ENCODE peak calls at places on chromosomes 11 and 22, in seven cellular contexts. One of them, this sample, is unnamed.
A peak's percentile ranks its signal among the peaks of the same experiment; 100 is the strongest.

GRCh38 chr11:78319453-78319955 is 98.1 kb downstream of the GAB2 start:
- DNase-seq in activated CD4-positive, alpha-beta T cell treated with anti-CD3 and anti-CD28 coated beads, Interleukin-2, amount 10 ng/mL, durations not matched to agents 7 days and 5 days: no peak
- DNase-seq in coronary artery: no peak
- DNase-seq in RKO: no peak
- DNase-seq in activated CD4-positive, CD25-positive, alpha-beta regulatory T cell: no peak
- DNase-seq in skeletal muscle cell: no peak
- DNase-seq in mesenchymal stem cell: peak; percentile 43
- DNase-seq in this sample: peak; percentile 42

GRCh38 chr11:71563401-71563800 is 2.0 kb upstream of the KRTAP5-10 start:
- DNase-seq in activated CD4-positive, alpha-beta T cell treated with anti-CD3 and anti-CD28 coated beads, Interleukin-2, amount 10 ng/mL, durations not matched to agents 7 days and 5 days: no peak
- DNase-seq in coronary artery: no peak
- DNase-seq in RKO: peak; percentile 71
- DNase-seq in activated CD4-positive, CD25-positive, alpha-beta regulatory T cell: no peak
- DNase-seq in skeletal muscle cell: peak; percentile 14
- DNase-seq in mesenchymal stem cell: peak; percentile 48
- DNase-seq in this sample: peak; percentile 70

GRCh38 chr11:75598900-75599299 is 36.8 kb downstream of the SERPINH1 start:
- DNase-seq in activated CD4-positive, alpha-beta T cell treated with anti-CD3 and anti-CD28 coated beads, Interleukin-2, amount 10 ng/mL, durations not matched to agents 7 days and 5 days: no peak
- DNase-seq in coronary artery: no peak
- DNase-seq in RKO: no peak
- DNase-seq in activated CD4-positive, CD25-positive, alpha-beta regulatory T cell: no peak
- DNase-seq in skeletal muscle cell: no peak
- DNase-seq in mesenchymal stem cell: no peak
- DNase-seq in this sample: no peak

GRCh38 chr11:62399868-62400245 is 19.0 kb upstream of the SCGB1A1 start:
- DNase-seq in activated CD4-positive, alpha-beta T cell treated with anti-CD3 and anti-CD28 coated beads, Interleukin-2, amount 10 ng/mL, durations not matched to agents 7 days and 5 days: no peak
- DNase-seq in coronary artery: no peak
- DNase-seq in RKO: no peak
- DNase-seq in activated CD4-positive, CD25-positive, alpha-beta regulatory T cell: no peak
- DNase-seq in skeletal muscle cell: no peak
- DNase-seq in mesenchymal stem cell: no peak
- DNase-seq in this sample: no peak

GRCh38 chr11:61797263-61797944 is 4.7 kb downstream of the FEN1 start:
- DNase-seq in activated CD4-positive, alpha-beta T cell treated with anti-CD3 and anti-CD28 coated beads, Interleukin-2, amount 10 ng/mL, durations not matched to agents 7 days and 5 days: peak; percentile 86
- DNase-seq in coronary artery: no peak
- DNase-seq in RKO: peak; percentile 82
- DNase-seq in activated CD4-positive, CD25-positive, alpha-beta regulatory T cell: peak; percentile 47
- DNase-seq in skeletal muscle cell: peak; percentile 49
- DNase-seq in mesenchymal stem cell: peak; percentile 90
- DNase-seq in this sample: peak; percentile 80

GRCh38 chr11:130510407-130511006 is 62.1 kb downstream of the ADAMTS15 start:
- DNase-seq in activated CD4-positive, alpha-beta T cell treated with anti-CD3 and anti-CD28 coated beads, Interleukin-2, amount 10 ng/mL, durations not matched to agents 7 days and 5 days: no peak
- DNase-seq in coronary artery: no peak
- DNase-seq in RKO: no peak
- DNase-seq in activated CD4-positive, CD25-positive, alpha-beta regulatory T cell: no peak
- DNase-seq in skeletal muscle cell: no peak
- DNase-seq in mesenchymal stem cell: peak; percentile 37
- DNase-seq in this sample: no peak

GRCh38 chr11:65429724-65430405 is 7.3 kb downstream of the NEAT1 start:
- DNase-seq in activated CD4-positive, alpha-beta T cell treated with anti-CD3 and anti-CD28 coated beads, Interleukin-2, amount 10 ng/mL, durations not matched to agents 7 days and 5 days: peak; percentile 60
- DNase-seq in coronary artery: peak; percentile 87
- DNase-seq in RKO: no peak
- DNase-seq in activated CD4-positive, CD25-positive, alpha-beta regulatory T cell: no peak
- DNase-seq in skeletal muscle cell: no peak
- DNase-seq in mesenchymal stem cell: peak; percentile 90
- DNase-seq in this sample: peak; percentile 84

GRCh38 chr11:134626032-134626431 is 214.0 kb upstream of the B3GAT1 start:
- DNase-seq in activated CD4-positive, alpha-beta T cell treated with anti-CD3 and anti-CD28 coated beads, Interleukin-2, amount 10 ng/mL, durations not matched to agents 7 days and 5 days: no peak
- DNase-seq in coronary artery: no peak
- DNase-seq in RKO: no peak
- DNase-seq in activated CD4-positive, CD25-positive, alpha-beta regulatory T cell: no peak
- DNase-seq in skeletal muscle cell: no peak
- DNase-seq in mesenchymal stem cell: no peak
- DNase-seq in this sample: no peak

GRCh38 chr22:44311855-44312170 is 938 bp downstream of the SHISAL1 start:
- DNase-seq in activated CD4-positive, alpha-beta T cell treated with anti-CD3 and anti-CD28 coated beads, Interleukin-2, amount 10 ng/mL, durations not matched to agents 7 days and 5 days: no peak
- DNase-seq in coronary artery: no peak
- DNase-seq in RKO: no peak
- DNase-seq in activated CD4-positive, CD25-positive, alpha-beta regulatory T cell: no peak
- DNase-seq in skeletal muscle cell: no peak
- DNase-seq in mesenchymal stem cell: peak; percentile 90
- DNase-seq in this sample: peak; percentile 92

GRCh38 chr11:69008774-69009440 is 4.1 kb downstream of the MRGPRF start:
- DNase-seq in activated CD4-positive, alpha-beta T cell treated with anti-CD3 and anti-CD28 coated beads, Interleukin-2, amount 10 ng/mL, durations not matched to agents 7 days and 5 days: no peak
- DNase-seq in coronary artery: peak; percentile 97
- DNase-seq in RKO: peak; percentile 53
- DNase-seq in activated CD4-positive, CD25-positive, alpha-beta regulatory T cell: no peak
- DNase-seq in skeletal muscle cell: peak; percentile 84
- DNase-seq in mesenchymal stem cell: peak; percentile 98
- DNase-seq in this sample: peak; percentile 97

GRCh38 chr11:75342231-75342918 is 9.1 kb downstream of the ARRB1 start:
- DNase-seq in activated CD4-positive, alpha-beta T cell treated with anti-CD3 and anti-CD28 coated beads, Interleukin-2, amount 10 ng/mL, durations not matched to agents 7 days and 5 days: no peak
- DNase-seq in coronary artery: peak; percentile 62
- DNase-seq in RKO: no peak
- DNase-seq in activated CD4-positive, CD25-positive, alpha-beta regulatory T cell: no peak
- DNase-seq in skeletal muscle cell: no peak
- DNase-seq in mesenchymal stem cell: no peak
- DNase-seq in this sample: no peak

GRCh38 chr11:3164540-3165151 is 464 bp downstream of the OSBPL5 start:
- DNase-seq in activated CD4-positive, alpha-beta T cell treated with anti-CD3 and anti-CD28 coated beads, Interleukin-2, amount 10 ng/mL, durations not matched to agents 7 days and 5 days: no peak
- DNase-seq in coronary artery: no peak
- DNase-seq in RKO: no peak
- DNase-seq in activated CD4-positive, CD25-positive, alpha-beta regulatory T cell: no peak
- DNase-seq in skeletal muscle cell: no peak
- DNase-seq in mesenchymal stem cell: no peak
- DNase-seq in this sample: no peak

GRCh38 chr11:67027943-67028542 is 5.1 kb downstream of the SYT12 start:
- DNase-seq in activated CD4-positive, alpha-beta T cell treated with anti-CD3 and anti-CD28 coated beads, Interleukin-2, amount 10 ng/mL, durations not matched to agents 7 days and 5 days: no peak
- DNase-seq in coronary artery: no peak
- DNase-seq in RKO: no peak
- DNase-seq in activated CD4-positive, CD25-positive, alpha-beta regulatory T cell: no peak
- DNase-seq in skeletal muscle cell: no peak
- DNase-seq in mesenchymal stem cell: no peak
- DNase-seq in this sample: no peak

GRCh38 chr11:64036081-64037026 is 623 bp downstream of the FLRT1 start:
- DNase-seq in activated CD4-positive, alpha-beta T cell treated with anti-CD3 and anti-CD28 coated beads, Interleukin-2, amount 10 ng/mL, durations not matched to agents 7 days and 5 days: no peak
- DNase-seq in coronary artery: no peak
- DNase-seq in RKO: no peak
- DNase-seq in activated CD4-positive, CD25-positive, alpha-beta regulatory T cell: no peak
- DNase-seq in skeletal muscle cell: no peak
- DNase-seq in mesenchymal stem cell: peak; percentile 54
- DNase-seq in this sample: no peak

GRCh38 chr11:43944761-43945311 is 2.4 kb downstream of the C11orf96 start:
- DNase-seq in activated CD4-positive, alpha-beta T cell treated with anti-CD3 and anti-CD28 coated beads, Interleukin-2, amount 10 ng/mL, durations not matched to agents 7 days and 5 days: peak; percentile 77
- DNase-seq in coronary artery: no peak
- DNase-seq in RKO: no peak
- DNase-seq in activated CD4-positive, CD25-positive, alpha-beta regulatory T cell: peak; percentile 13
- DNase-seq in skeletal muscle cell: no peak
- DNase-seq in mesenchymal stem cell: peak; percentile 75
- DNase-seq in this sample: no peak

GRCh38 chr22:41305646-41306045 is 4.3 kb downstream of the ZC3H7B start:
- DNase-seq in activated CD4-positive, alpha-beta T cell treated with anti-CD3 and anti-CD28 coated beads, Interleukin-2, amount 10 ng/mL, durations not matched to agents 7 days and 5 days: no peak
- DNase-seq in coronary artery: no peak
- DNase-seq in RKO: peak; percentile 77
- DNase-seq in activated CD4-positive, CD25-positive, alpha-beta regulatory T cell: no peak
- DNase-seq in skeletal muscle cell: peak; percentile 26
- DNase-seq in mesenchymal stem cell: peak; percentile 82
- DNase-seq in this sample: peak; percentile 86

GRCh38 chr22:45503816-45504702 is 1.4 kb downstream of the FBLN1 start:
- DNase-seq in activated CD4-positive, alpha-beta T cell treated with anti-CD3 and anti-CD28 coated beads, Interleukin-2, amount 10 ng/mL, durations not matched to agents 7 days and 5 days: no peak
- DNase-seq in coronary artery: no peak
- DNase-seq in RKO: no peak
- DNase-seq in activated CD4-positive, CD25-positive, alpha-beta regulatory T cell: no peak
- DNase-seq in skeletal muscle cell: peak; percentile 35
- DNase-seq in mesenchymal stem cell: peak; percentile 85
- DNase-seq in this sample: peak; percentile 74

GRCh38 chr11:17978553-17979287 is 34.1 kb downstream of the SERGEF start:
- DNase-seq in activated CD4-positive, alpha-beta T cell treated with anti-CD3 and anti-CD28 coated beads, Interleukin-2, amount 10 ng/mL, durations not matched to agents 7 days and 5 days: peak; percentile 23
- DNase-seq in coronary artery: no peak
- DNase-seq in RKO: peak; percentile 73
- DNase-seq in activated CD4-positive, CD25-positive, alpha-beta regulatory T cell: no peak
- DNase-seq in skeletal muscle cell: no peak
- DNase-seq in mesenchymal stem cell: peak; percentile 57
- DNase-seq in this sample: peak; percentile 43

GRCh38 chr22:23858484-23858815 is 775 bp downstream of the SLC2A11 start:
- DNase-seq in activated CD4-positive, alpha-beta T cell treated with anti-CD3 and anti-CD28 coated beads, Interleukin-2, amount 10 ng/mL, durations not matched to agents 7 days and 5 days: no peak
- DNase-seq in coronary artery: no peak
- DNase-seq in RKO: no peak
- DNase-seq in activated CD4-positive, CD25-positive, alpha-beta regulatory T cell: no peak
- DNase-seq in skeletal muscle cell: no peak
- DNase-seq in mesenchymal stem cell: no peak
- DNase-seq in this sample: no peak

GRCh38 chr11:103433976-103434375 is 324.8 kb downstream of the DYNC2H1 start:
- DNase-seq in activated CD4-positive, alpha-beta T cell treated with anti-CD3 and anti-CD28 coated beads, Interleukin-2, amount 10 ng/mL, durations not matched to agents 7 days and 5 days: no peak
- DNase-seq in coronary artery: no peak
- DNase-seq in RKO: no peak
- DNase-seq in activated CD4-positive, CD25-positive, alpha-beta regulatory T cell: no peak
- DNase-seq in skeletal muscle cell: no peak
- DNase-seq in mesenchymal stem cell: peak; percentile 25
- DNase-seq in this sample: peak; percentile 57

GRCh38 chr11:61297741-61298140 is 2.6 kb upstream of the VWCE start:
- DNase-seq in activated CD4-positive, alpha-beta T cell treated with anti-CD3 and anti-CD28 coated beads, Interleukin-2, amount 10 ng/mL, durations not matched to agents 7 days and 5 days: no peak
- DNase-seq in coronary artery: no peak
- DNase-seq in RKO: peak; percentile 12
- DNase-seq in activated CD4-positive, CD25-positive, alpha-beta regulatory T cell: no peak
- DNase-seq in skeletal muscle cell: peak; percentile 98
- DNase-seq in mesenchymal stem cell: peak; percentile 73
- DNase-seq in this sample: peak; percentile 64

GRCh38 chr22:36439481-36440271 is 41.8 kb downstream of the TXN2 start:
- DNase-seq in activated CD4-positive, alpha-beta T cell treated with anti-CD3 and anti-CD28 coated beads, Interleukin-2, amount 10 ng/mL, durations not matched to agents 7 days and 5 days: no peak
- DNase-seq in coronary artery: no peak
- DNase-seq in RKO: peak; percentile 67
- DNase-seq in activated CD4-positive, CD25-positive, alpha-beta regulatory T cell: no peak
- DNase-seq in skeletal muscle cell: peak; percentile 76
- DNase-seq in mesenchymal stem cell: peak; percentile 98
- DNase-seq in this sample: peak; percentile 88

GRCh38 chr11:110531056-110531756 is 101.5 kb downstream of the FDX1 start:
- DNase-seq in activated CD4-positive, alpha-beta T cell treated with anti-CD3 and anti-CD28 coated beads, Interleukin-2, amount 10 ng/mL, durations not matched to agents 7 days and 5 days: no peak
- DNase-seq in coronary artery: no peak
- DNase-seq in RKO: no peak
- DNase-seq in activated CD4-positive, CD25-positive, alpha-beta regulatory T cell: no peak
- DNase-seq in skeletal muscle cell: no peak
- DNase-seq in mesenchymal stem cell: no peak
- DNase-seq in this sample: peak; percentile 51

GRCh38 chr22:25134028-25134427 is 65.6 kb upstream of the CRYBB3 start:
- DNase-seq in activated CD4-positive, alpha-beta T cell treated with anti-CD3 and anti-CD28 coated beads, Interleukin-2, amount 10 ng/mL, durations not matched to agents 7 days and 5 days: no peak
- DNase-seq in coronary artery: no peak
- DNase-seq in RKO: no peak
- DNase-seq in activated CD4-positive, CD25-positive, alpha-beta regulatory T cell: no peak
- DNase-seq in skeletal muscle cell: no peak
- DNase-seq in mesenchymal stem cell: no peak
- DNase-seq in this sample: no peak

GRCh38 chr11:10390375-10390774 is 64.7 kb upstream of the AMPD3 start:
- DNase-seq in activated CD4-positive, alpha-beta T cell treated with anti-CD3 and anti-CD28 coated beads, Interleukin-2, amount 10 ng/mL, durations not matched to agents 7 days and 5 days: no peak
- DNase-seq in coronary artery: no peak
- DNase-seq in RKO: no peak
- DNase-seq in activated CD4-positive, CD25-positive, alpha-beta regulatory T cell: no peak
- DNase-seq in skeletal muscle cell: no peak
- DNase-seq in mesenchymal stem cell: no peak
- DNase-seq in this sample: no peak

GRCh38 chr11:112100457-112100856 is 13.8 kb downstream of the SDHD start:
- DNase-seq in activated CD4-positive, alpha-beta T cell treated with anti-CD3 and anti-CD28 coated beads, Interleukin-2, amount 10 ng/mL, durations not matched to agents 7 days and 5 days: no peak
- DNase-seq in coronary artery: no peak
- DNase-seq in RKO: no peak
- DNase-seq in activated CD4-positive, CD25-positive, alpha-beta regulatory T cell: no peak
- DNase-seq in skeletal muscle cell: no peak
- DNase-seq in mesenchymal stem cell: peak; percentile 73
- DNase-seq in this sample: peak; percentile 61

GRCh38 chr11:75667268-75667830 is 1.5 kb downstream of the MAP6 start:
- DNase-seq in activated CD4-positive, alpha-beta T cell treated with anti-CD3 and anti-CD28 coated beads, Interleukin-2, amount 10 ng/mL, durations not matched to agents 7 days and 5 days: no peak
- DNase-seq in coronary artery: no peak
- DNase-seq in RKO: no peak
- DNase-seq in activated CD4-positive, CD25-positive, alpha-beta regulatory T cell: no peak
- DNase-seq in skeletal muscle cell: no peak
- DNase-seq in mesenchymal stem cell: no peak
- DNase-seq in this sample: no peak

GRCh38 chr11:37532271-37532670 is 934.2 kb upstream of the RAG2 start:
- DNase-seq in activated CD4-positive, alpha-beta T cell treated with anti-CD3 and anti-CD28 coated beads, Interleukin-2, amount 10 ng/mL, durations not matched to agents 7 days and 5 days: no peak
- DNase-seq in coronary artery: no peak
- DNase-seq in RKO: no peak
- DNase-seq in activated CD4-positive, CD25-positive, alpha-beta regulatory T cell: no peak
- DNase-seq in skeletal muscle cell: no peak
- DNase-seq in mesenchymal stem cell: no peak
- DNase-seq in this sample: no peak

GRCh38 chr22:46853191-46853590 is 90.7 kb downstream of the TBC1D22A start:
- DNase-seq in activated CD4-positive, alpha-beta T cell treated with anti-CD3 and anti-CD28 coated beads, Interleukin-2, amount 10 ng/mL, durations not matched to agents 7 days and 5 days: no peak
- DNase-seq in coronary artery: no peak
- DNase-seq in RKO: no peak
- DNase-seq in activated CD4-positive, CD25-positive, alpha-beta regulatory T cell: no peak
- DNase-seq in skeletal muscle cell: no peak
- DNase-seq in mesenchymal stem cell: no peak
- DNase-seq in this sample: no peak

GRCh38 chr11:104064016-104064630 is 27.7 kb downstream of the DDI1 start:
- DNase-seq in activated CD4-positive, alpha-beta T cell treated with anti-CD3 and anti-CD28 coated beads, Interleukin-2, amount 10 ng/mL, durations not matched to agents 7 days and 5 days: no peak
- DNase-seq in coronary artery: no peak
- DNase-seq in RKO: no peak
- DNase-seq in activated CD4-positive, CD25-positive, alpha-beta regulatory T cell: no peak
- DNase-seq in skeletal muscle cell: no peak
- DNase-seq in mesenchymal stem cell: no peak
- DNase-seq in this sample: no peak